ENCODE peak calls at places on chromosome 18, in five cellular contexts. G, P, S, K and O are unnamed samples.

GRCh38 chr18:54360406-54360805 is 2.7 kb downstream of the C18orf54 start:
- DNase-seq in G (no peak), P (no peak), S (no peak), K (no peak), O (no peak)

GRCh38 chr18:52903858-52904257 is 563.9 kb downstream of the DCC start:
- DNase-seq in G (peak; percentile 2), P (no peak), S (peak; percentile 69), K (no peak), O (no peak)

GRCh38 chr18:10660485-10660884 is 134.7 kb downstream of the NAPG start:
- DNase-seq in G (no peak), P (no peak), S (no peak), K (no peak), O (no peak)

GRCh38 chr18:51890762-51891161 is 449.2 kb upstream of the DCC start:
- DNase-seq in G (no peak), P (no peak), S (peak; percentile 49), K (no peak), O (no peak)

GRCh38 chr18:79826966-79827365 is 29.2 kb downstream of the KCNG2 start:
- DNase-seq in G (no peak), P (no peak), S (no peak), K (no peak), O (no peak)

GRCh38 chr18:51196811-51197660 is 445 bp downstream of the MEX3C start:
- DNase-seq in G (no peak), P (peak; percentile 96), S (peak; percentile 64), K (peak; percentile 82), O (peak; percentile 78)

GRCh38 chr18:7038330-7038846 is 79.2 kb downstream of the LAMA1 start:
- DNase-seq in G (no peak), P (peak; percentile 82), S (peak; percentile 60), K (peak; percentile 96), O (peak; percentile 95)

GRCh38 chr18:73793386-73793785 is 354.2 kb downstream of the FBXO15 start:
- DNase-seq in G (no peak), P (no peak), S (no peak), K (no peak), O (no peak)

GRCh38 chr18:43314931-43315330 is 37.6 kb upstream of the SYT4 start:
- DNase-seq in G (no peak), P (no peak), S (no peak), K (no peak), O (no peak)

GRCh38 chr18:70128271-70128670 is 77.2 kb downstream of the RTTN start:
- DNase-seq in G (no peak), P (no peak), S (no peak), K (no peak), O (no peak)

GRCh38 chr18:36441872-36442271 is 144.4 kb downstream of the FHOD3 start:
- DNase-seq in G (no peak), P (no peak), S (no peak), K (no peak), O (no peak)

GRCh38 chr18:78816916-78817315 is 162.7 kb upstream of the SALL3 start:
- DNase-seq in G (no peak), P (peak; percentile 63), S (no peak), K (no peak), O (no peak)

GRCh38 chr18:59848002-59848401 is 51.8 kb upstream of the PMAIP1 start:
- DNase-seq in G (no peak), P (no peak), S (no peak), K (no peak), O (no peak)

DNA sequence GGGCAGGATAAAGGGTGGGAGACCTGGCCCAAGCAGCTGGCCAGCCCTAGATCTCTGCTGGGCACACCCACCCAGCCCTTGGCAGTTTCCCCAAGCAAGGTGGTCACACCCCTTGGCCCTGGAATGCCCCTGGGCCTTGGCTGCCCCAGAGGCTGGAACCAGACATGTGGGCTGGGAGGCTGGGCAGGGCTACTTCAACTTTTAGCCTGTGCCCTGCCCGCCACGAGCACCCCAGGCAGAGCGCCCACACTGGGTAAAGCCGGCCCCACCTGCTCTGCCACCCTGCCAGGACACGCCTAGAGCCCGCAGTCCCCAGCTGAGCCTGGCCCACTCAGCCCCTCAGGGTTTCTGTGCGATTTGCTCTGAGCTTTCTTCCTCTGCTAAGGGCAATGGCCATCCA is 119.7 kb upstream of the SMAD2 start:
- DNase-seq in G (no peak), P (peak; percentile 61), S (peak; percentile 38), K (no peak), O (no peak)
- TF ChIP-seq POLR2A in G (no peak), P (no peak), S (no peak), K (no peak), O (no peak)

GRCh38 chr18:76662621-76663020 is 159.7 kb upstream of the ZNF236 start:
- DNase-seq in G (no peak), P (no peak), S (no peak), K (no peak), O (no peak)

GRCh38 chr18:76657911-76658475 is 163.0 kb upstream of the ZNF516 start:
- DNase-seq in G (no peak), P (no peak), S (no peak), K (no peak), O (no peak)

GRCh38 chr18:76657428-76657827 is 162.4 kb upstream of the ZNF516 start:
- DNase-seq in G (no peak), P (no peak), S (no peak), K (no peak), O (no peak)

GRCh38 chr18:76658627-76659026 is 163.6 kb upstream of the ZNF516 start:
- DNase-seq in G (peak; percentile 5), P (no peak), S (no peak), K (no peak), O (no peak)

GRCh38 chr18:76660571-76661192 is 161.7 kb upstream of the ZNF236 start:
- DNase-seq in G (no peak), P (peak; percentile 54), S (no peak), K (no peak), O (no peak)
- TF ChIP-seq EP300 in G (no peak), P (no peak), S (no peak), K (no peak), O (no peak)

GRCh38 chr18:9136315-9137141 is at the start of gene ANKRD12:
- DNase-seq in G (peak; percentile 83), P (peak; percentile 100), S (peak; percentile 99), K (peak; percentile 99), O (peak; percentile 99)

GRCh38 chr18:9137168-9138066 is 836 bp downstream of the ANKRD12 start:
- DNase-seq in G (peak; percentile 37), P (peak; percentile 94), S (peak; percentile 71), K (peak; percentile 81), O (no peak)

GRCh38 chr18:9135081-9135911 is 1.3 kb upstream of the ANKRD12 start:
- DNase-seq in G (no peak), P (no peak), S (no peak), K (no peak), O (no peak)

GRCh38 chr18:9133225-9133624 is 3.4 kb upstream of the ANKRD12 start:
- DNase-seq in G (no peak), P (no peak), S (no peak), K (no peak), O (no peak)

DNA sequence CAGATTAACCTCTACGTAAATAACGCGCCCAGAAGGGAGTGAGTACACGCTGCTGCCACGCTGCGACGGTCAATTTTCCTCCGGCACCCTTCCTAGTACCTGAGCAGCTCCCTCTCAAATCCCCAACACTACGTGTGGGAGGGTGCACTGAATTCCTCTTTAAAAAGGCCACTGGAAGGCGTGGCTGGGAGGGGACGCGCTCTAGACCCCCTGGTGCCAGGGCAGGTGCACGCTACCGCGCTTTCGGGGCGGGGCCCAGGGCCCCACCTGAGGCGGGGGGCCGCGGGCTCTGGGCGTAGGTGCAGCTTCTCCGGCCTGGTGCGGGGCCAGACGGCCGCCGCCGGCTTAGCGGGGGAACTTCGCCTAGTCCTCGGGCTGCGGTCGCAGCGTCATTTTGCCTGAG is 668 bp upstream of the ANKRD12 start:
- DNase-seq in G (peak; percentile 6), P (peak; percentile 93), S (peak; percentile 67), K (no peak), O (no peak)
- TF ChIP-seq POLR2A in G (no peak), P (no peak), S (peak; percentile 13), K (no peak), O (no peak)

GRCh38 chr18:44917184-44917864 is 236.6 kb downstream of the SETBP1 start:
- DNase-seq in G (no peak), P (no peak), S (no peak), K (no peak), O (no peak)

GRCh38 chr18:44916429-44917183 is 235.9 kb downstream of the SETBP1 start:
- DNase-seq in G (no peak), P (no peak), S (no peak), K (no peak), O (no peak)

GRCh38 chr18:44915661-44916060 is 235.0 kb downstream of the SETBP1 start:
- DNase-seq in G (no peak), P (no peak), S (no peak), K (no peak), O (no peak)

GRCh38 chr18:44920441-44920840 is 239.8 kb downstream of the SETBP1 start:
- DNase-seq in G (no peak), P (no peak), S (no peak), K (no peak), O (no peak)

DNA sequence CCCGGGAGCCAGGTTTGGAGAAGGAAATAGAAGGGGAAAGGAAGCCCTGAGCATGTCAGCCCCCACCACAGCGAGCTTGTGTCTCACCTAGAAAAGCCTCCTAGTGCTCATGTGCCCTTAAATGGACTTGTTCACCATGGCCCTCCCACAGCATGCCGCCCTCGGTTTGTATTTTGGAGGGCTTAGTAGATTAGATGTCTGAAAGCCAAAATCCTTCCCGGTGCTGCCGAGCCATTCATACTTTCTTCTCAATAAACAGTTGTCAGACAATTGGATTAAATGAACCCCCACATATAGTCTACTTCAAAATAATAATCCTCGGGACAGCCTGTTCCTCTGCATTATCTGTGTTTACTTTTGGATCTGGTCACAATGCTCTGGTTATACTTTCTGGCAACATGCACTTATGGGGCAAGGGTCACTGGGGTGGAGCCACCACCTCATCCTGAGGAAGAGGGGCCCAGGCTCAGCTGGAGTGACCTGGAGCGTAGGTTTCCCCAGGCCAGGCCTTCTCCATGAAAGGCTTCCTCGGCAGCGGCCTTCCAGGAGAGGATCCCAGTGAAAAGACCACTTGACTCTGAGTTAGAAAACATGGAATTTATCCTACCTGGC is 237.3 kb downstream of the SETBP1 start:
- DNase-seq in G (no peak), P (no peak), S (no peak), K (no peak), O (no peak)
- TF ChIP-seq EP300 in G (no peak), P (no peak), S (no peak), K (no peak), O (no peak)